ENCODE peak calls at places on chromosomes 11 and 22, in seven cellular contexts. S is GM12865, A is endodermal cell, Z is upper lobe of right lung, X is colonic mucosa, Y is Panc1, N is lower lobe of right lung. F is an unnamed sample.

GRCh38 chr11:74676596-74676995 is 54.6 kb downstream of the CHRDL2 start:
- DNase-seq in S (no peak), A (no peak), Z (no peak), X (peak; percentile 7), Y (no peak), N (no peak), F (no peak)

GRCh38 chr11:126318642-126319373 is 14.9 kb downstream of the DCPS start:
- DNase-seq in S (peak; percentile 74), A (no peak), Z (no peak), X (no peak), Y (no peak), N (peak; percentile 36), F (peak; percentile 36)

GRCh38 chr11:6757373-6757967 is 14.3 kb downstream of the OR2AG2 start:
- DNase-seq in S (peak; percentile 74), A (peak; percentile 83), Z (no peak), X (peak; percentile 54), Y (no peak), N (no peak), F (peak; percentile 69)

GRCh38 chr11:57156928-57157327 is 24.8 kb upstream of the LRRC55 start:
- DNase-seq in S (no peak), A (no peak), Z (no peak), X (no peak), Y (no peak), N (no peak), F (no peak)

GRCh38 chr11:293852-294661 is 5.1 kb downstream of the PGGHG start:
- DNase-seq in S (no peak), A (peak; percentile 38), Z (peak; percentile 60), X (no peak), Y (no peak), N (no peak), F (no peak)

GRCh38 chr11:79200398-79201070 is 240.3 kb downstream of the TENM4 start:
- DNase-seq in S (no peak), A (no peak), Z (no peak), X (no peak), Y (no peak), N (no peak), F (no peak)

GRCh38 chr22:20305894-20306645 is 13.8 kb downstream of the DGCR6L start:
- DNase-seq in S (no peak), A (no peak), Z (peak; percentile 40), X (no peak), Y (no peak), N (peak; percentile 24), F (no peak)

GRCh38 chr22:49206281-49206680 is 621.4 kb downstream of the BRD1 start:
- DNase-seq in S (no peak), A (peak; percentile 21), Z (peak; percentile 48), X (no peak), Y (no peak), N (no peak), F (no peak)

DNA sequence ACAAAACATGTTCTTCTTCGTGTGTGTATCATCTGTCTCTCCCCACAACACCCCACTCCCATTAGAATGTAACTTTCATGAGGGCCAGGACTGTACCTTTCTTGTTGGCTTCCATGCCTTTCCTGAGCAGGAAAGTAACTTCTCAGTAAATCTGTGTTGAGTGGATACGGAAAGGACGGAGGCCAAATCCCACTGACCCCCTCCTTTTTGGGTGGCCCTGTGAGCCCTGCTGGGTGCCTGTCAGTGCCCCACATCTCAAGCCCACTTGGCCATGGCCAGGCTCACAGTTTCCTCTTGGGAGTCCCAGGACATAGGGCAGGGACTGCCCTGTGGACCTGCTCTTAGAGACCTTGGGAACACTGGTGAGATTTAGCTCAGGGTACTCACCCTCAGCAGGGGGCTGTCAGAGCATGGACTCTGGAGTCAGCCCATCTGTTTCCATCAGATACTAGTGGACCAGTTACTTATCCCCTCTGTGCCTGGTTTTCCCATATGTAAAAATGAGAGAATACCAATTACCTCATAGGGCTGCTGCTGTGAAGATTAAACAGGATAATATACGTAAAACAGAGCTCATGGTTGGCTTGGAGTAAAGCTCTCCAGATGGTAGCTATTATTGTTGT is 1.1 kb upstream of the C11orf96 start:
- DNase-seq in S (no peak), A (no peak), Z (no peak), X (no peak), Y (no peak), N (no peak), F (peak; percentile 81)
- H3K4me3 ChIP-seq in S (no peak overlapping the region), A (peak overlapping the region; percentile 73), Z (peak overlapping the region; percentile 64), X (no peak overlapping the region), Y (no peak overlapping the region), N (peak overlapping the region; percentile 69), F (peak overlapping the region; percentile 59)

GRCh38 chr11:69013009-69013951 is at the start of gene MRGPRF:
- DNase-seq in S (no peak), A (peak; percentile 89), Z (peak; percentile 79), X (peak; percentile 81), Y (no peak), N (peak; percentile 75), F (no peak)

GRCh38 chr11:69012092-69013008 is 696 bp downstream of the MRGPRF start:
- DNase-seq in S (no peak), A (peak; percentile 73), Z (no peak), X (no peak), Y (no peak), N (peak; percentile 30), F (no peak)

GRCh38 chr11:69014936-69015549 is 2.0 kb upstream of the MRGPRF start:
- DNase-seq in S (no peak), A (no peak), Z (no peak), X (no peak), Y (no peak), N (no peak), F (no peak)

GRCh38 chr11:69011624-69012091 is 1.4 kb downstream of the MRGPRF start:
- DNase-seq in S (no peak), A (no peak), Z (no peak), X (no peak), Y (no peak), N (peak; percentile 32), F (no peak)

DNA sequence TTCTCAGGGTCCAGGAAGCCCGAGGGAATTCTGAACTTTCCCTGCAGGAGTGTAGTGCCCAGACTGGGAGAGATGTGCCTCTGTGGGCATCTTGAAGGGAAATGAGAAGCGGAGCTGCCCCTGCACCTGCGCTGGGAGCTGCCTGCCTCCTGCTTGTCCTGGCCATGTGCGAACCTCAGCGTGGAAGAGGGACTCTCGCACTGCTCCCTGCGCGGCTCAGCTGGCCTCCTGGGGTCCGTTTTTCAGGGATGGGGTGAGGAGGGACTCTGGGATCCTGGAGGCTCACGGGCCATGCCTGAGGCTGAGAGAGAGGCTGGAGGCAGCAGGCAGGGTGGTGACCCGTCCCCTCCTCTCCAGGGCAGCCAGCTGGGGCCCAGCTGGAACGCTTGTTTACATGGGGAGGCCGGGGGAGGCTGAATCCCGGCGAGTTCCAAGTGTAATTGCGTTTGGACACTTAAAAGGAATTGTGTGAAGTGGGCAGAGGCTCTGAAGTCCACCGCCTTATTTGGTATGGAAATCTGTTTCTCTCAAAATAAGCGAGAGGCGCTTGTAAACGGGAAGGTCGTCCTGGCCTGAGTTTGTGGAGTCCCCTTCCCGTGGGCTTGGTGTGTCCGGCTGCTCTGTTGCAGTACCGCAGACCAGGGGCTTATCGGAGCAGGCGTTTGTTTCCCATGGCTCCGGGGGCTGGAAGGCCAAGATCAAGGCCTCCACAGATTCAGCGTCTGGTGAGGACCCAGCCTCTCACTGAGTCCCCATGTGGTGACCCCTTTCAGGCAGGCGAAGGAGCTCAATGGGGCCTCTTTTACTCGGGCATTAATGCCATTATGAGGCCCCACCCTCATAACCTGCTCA is 1.3 kb upstream of the MRGPRF start:
- DNase-seq in S (no peak), A (peak; percentile 72), Z (no peak), X (peak; percentile 49), Y (no peak), N (no peak), F (no peak)
- H3K4me3 ChIP-seq in S (no peak overlapping the region), A (no peak overlapping the region), Z (peak overlapping the region; percentile 54), X (no peak overlapping the region), Y (no peak overlapping the region), N (peak overlapping the region; percentile 54), F (no peak overlapping the region)

GRCh38 chr11:33158596-33158995 is 2.7 kb downstream of the CSTF3 start:
- DNase-seq in S (no peak), A (no peak), Z (no peak), X (no peak), Y (no peak), N (no peak), F (no peak)
- H3K4me3 ChIP-seq in S (peak overlapping the region; percentile 26), A (peak overlapping the region; percentile 97), Z (no peak overlapping the region), X (no peak overlapping the region), Y (peak overlapping the region; percentile 16), N (no peak overlapping the region), F (no peak overlapping the region)

GRCh38 chr11:119421941-119422504 is 949 bp downstream of the THY1 start:
- DNase-seq in S (peak; percentile 15), A (peak; percentile 79), Z (no peak), X (no peak), Y (no peak), N (no peak), F (peak; percentile 48)

GRCh38 chr11:119419246-119419645 is 3.7 kb downstream of the THY1 start:
- DNase-seq in S (no peak), A (no peak), Z (no peak), X (no peak), Y (no peak), N (no peak), F (no peak)

GRCh38 chr11:119421351-119421750 is 1.6 kb downstream of the THY1 start:
- DNase-seq in S (peak; percentile 46), A (no peak), Z (no peak), X (no peak), Y (no peak), N (no peak), F (no peak)

GRCh38 chr11:119419834-119420492 is 3.0 kb downstream of the THY1 start:
- DNase-seq in S (no peak), A (no peak), Z (no peak), X (no peak), Y (no peak), N (no peak), F (no peak)

DNA sequence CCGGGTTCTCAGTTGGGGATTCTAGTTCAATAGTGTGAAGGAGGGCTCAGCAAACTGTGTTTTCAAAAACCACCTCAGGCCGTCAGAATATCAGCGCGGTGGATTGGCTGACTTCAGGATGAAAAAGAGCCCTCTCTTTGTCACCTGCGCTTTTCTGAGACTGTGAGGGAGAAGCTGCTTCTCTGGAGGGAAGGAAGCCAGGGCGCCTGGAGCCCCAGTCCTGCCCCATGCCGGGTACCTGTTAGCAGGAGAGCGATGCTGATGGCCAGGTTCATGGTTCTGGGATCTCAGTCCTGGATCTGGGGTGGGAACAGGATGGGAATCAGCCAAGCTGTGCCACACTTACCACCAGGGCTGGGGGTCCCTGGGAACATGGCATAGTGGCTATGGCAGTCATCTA is 2.3 kb downstream of the THY1 start:
- DNase-seq in S (no peak), A (no peak), Z (no peak), X (no peak), Y (no peak), N (no peak), F (no peak)
- H3K4me3 ChIP-seq in S (no peak overlapping the region), A (no peak overlapping the region), Z (no peak overlapping the region), X (no peak overlapping the region), Y (no peak overlapping the region), N (no peak overlapping the region), F (no peak overlapping the region)

DNA sequence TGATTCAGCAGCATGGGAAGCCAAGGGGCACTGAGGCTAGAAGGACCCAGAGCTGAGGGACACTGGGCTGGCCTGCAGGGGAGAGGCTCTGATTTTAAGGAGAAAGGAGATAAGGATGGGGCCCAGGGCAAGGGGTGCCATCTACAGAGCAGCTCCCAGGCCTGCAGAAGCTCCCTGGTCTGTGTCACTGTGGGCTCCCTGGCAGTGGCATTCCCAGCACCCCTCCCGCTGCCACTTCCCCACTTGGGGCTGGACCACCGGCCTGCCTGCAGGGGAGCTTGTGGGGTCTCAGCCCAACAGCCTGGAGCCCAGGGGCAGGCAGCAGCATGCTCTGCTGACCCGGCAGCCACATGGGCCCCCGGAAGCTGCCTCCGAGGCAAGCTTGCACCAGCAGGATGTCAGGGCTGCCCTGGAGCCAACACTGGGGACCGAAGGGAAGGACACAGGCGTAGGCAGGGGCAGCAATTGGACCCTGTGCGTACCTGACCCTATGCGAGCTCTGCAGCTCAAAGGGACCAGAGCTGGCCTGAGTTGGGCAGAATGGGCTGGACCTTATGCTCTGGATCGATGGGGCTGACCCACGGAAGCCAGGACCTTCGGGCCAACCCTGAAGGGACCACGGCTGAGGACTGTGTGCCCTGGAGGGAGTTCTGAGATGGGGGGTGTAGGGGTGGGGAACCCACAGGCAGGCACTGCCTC is 35.4 kb upstream of the WNT7B start:
- DNase-seq in S (no peak), A (no peak), Z (peak; percentile 65), X (no peak), Y (no peak), N (peak; percentile 42), F (no peak)
- H3K4me3 ChIP-seq in S (no peak overlapping the region), A (no peak overlapping the region), Z (no peak overlapping the region), X (peak overlapping the region; percentile 47), Y (no peak overlapping the region), N (no peak overlapping the region), F (no peak overlapping the region)

F was measured in WERI-Rb-1.